ENCODE peak calls at places on chromosome 4, in ten cellular contexts. A is MM.1S; C is HCT116; S is lower lobe of right lung; D is left ventricle myocardium inferior; X is brain microvascular endothelial cell; I is ovary; R is mesendoderm; T is naive thymus-derived CD4-positive, alpha-beta T cell; L is dorsolateral prefrontal cortex. B is an unnamed sample.

GRCh38 chr4:84726356-84726755 is 143.4 kb downstream of the CDS1 start:
- DNase-seq in T (no peak), R (no peak), S (no peak), I (no peak), D (no peak), X (no peak), C (no peak), L (no peak), A (no peak), B (no peak)

GRCh38 chr4:143356493-143356892 is 19.8 kb downstream of the GAB1 start:
- DNase-seq in S (no peak), X (no peak), D (no peak), A (peak; percentile 89), C (no peak), L (no peak), T (no peak), R (no peak), I (no peak), B (no peak)

GRCh38 chr4:8132947-8133705 is 25.5 kb downstream of the ABLIM2 start:
- DNase-seq in A (no peak), D (no peak), X (no peak), T (no peak), S (no peak), I (no peak), C (no peak), R (no peak), L (no peak), B (no peak)

GRCh38 chr4:189785257-189785656 is 155.4 kb upstream of the FRG1 start:
- DNase-seq in R (peak; percentile 80), T (no peak), D (no peak), S (no peak), C (no peak), X (no peak), I (no peak), L (no peak), A (no peak), B (no peak)

GRCh38 chr4:31461425-31461824 is 741.3 kb downstream of the PCDH7 start:
- DNase-seq in L (no peak), T (no peak), I (no peak), S (no peak), D (no peak), R (no peak), C (peak; percentile 81), X (peak; percentile 48), A (no peak), B (no peak)

GRCh38 chr4:7647211-7647931 is 212.6 kb upstream of the PSAPL1 start:
- DNase-seq in D (no peak), L (no peak), A (no peak), R (no peak), S (peak; percentile 24), T (no peak), I (no peak), X (no peak), C (no peak), B (no peak)

GRCh38 chr4:176270669-176271068 is 1.6 kb upstream of the ASB5 start:
- DNase-seq in R (peak; percentile 80), I (no peak), A (no peak), C (peak; percentile 93), X (peak; percentile 98), D (no peak), T (no peak), L (no peak), S (no peak), B (peak; percentile 99)

GRCh38 chr4:125986307-125986706 is 671.6 kb downstream of the FAT4 start:
- DNase-seq in L (no peak), T (no peak), S (no peak), D (no peak), C (no peak), A (no peak), R (no peak), X (no peak), I (no peak), B (no peak)

GRCh38 chr4:6475492-6476020 is 3.1 kb upstream of the PPP2R2C start:
- DNase-seq in D (no peak), I (no peak), R (no peak), L (no peak), C (no peak), T (no peak), S (no peak), A (no peak), X (no peak), B (no peak)

GRCh38 chr4:24067781-24068193 is 177.9 kb upstream of the PPARGC1A start:
- DNase-seq in X (peak; percentile 38), R (peak; percentile 64), I (no peak), L (no peak), T (no peak), D (peak; percentile 16), C (no peak), A (no peak), S (no peak), B (peak; percentile 82)

GRCh38 chr4:127307996-127308395 is 324.8 kb upstream of the INTU start:
- DNase-seq in A (no peak), T (no peak), D (no peak), R (no peak), C (no peak), X (no peak), S (no peak), L (no peak), I (no peak), B (no peak)

GRCh38 chr4:141352775-141353544 is 132.3 kb downstream of the ZNF330 start:
- DNase-seq in I (no peak), D (no peak), R (peak; percentile 87), T (no peak), X (peak; percentile 40), S (no peak), A (no peak), L (no peak), C (no peak), B (peak; percentile 72)

GRCh38 chr4:153447175-153447887 is 18.8 kb upstream of the TMEM131L start:
- DNase-seq in C (no peak), T (no peak), A (no peak), S (no peak), R (no peak), D (no peak), X (no peak), L (no peak), I (no peak), B (peak; percentile 85)

GRCh38 chr4:185128272-185129119 is 14.6 kb upstream of the SLC25A4 start:
- DNase-seq in R (peak; percentile 82), X (no peak), T (no peak), D (peak; percentile 26), A (no peak), L (peak; percentile 63), I (peak; percentile 59), C (no peak), S (peak; percentile 57), B (no peak)
- H3K4me3 ChIP-seq in R (peak overlapping the region; percentile 62), X (peak overlapping the region; percentile 62), T (peak overlapping the region; percentile 49), D (peak overlapping the region; percentile 80), A (peak overlapping the region; percentile 54), L (peak overlapping the region; percentile 66), I (peak overlapping the region; percentile 76), C (no peak overlapping the region), S (peak overlapping the region; percentile 65), B (peak overlapping the region; percentile 57)

GRCh38 chr4:130559268-130559667 is 1463.3 kb downstream of the C4orf33 start:
- DNase-seq in S (no peak), L (no peak), X (no peak), T (no peak), R (no peak), A (no peak), I (no peak), C (no peak), D (no peak), B (no peak)

GRCh38 chr4:130568746-130569145 is 1472.8 kb downstream of the C4orf33 start:
- DNase-seq in X (no peak), C (no peak), T (no peak), R (peak; percentile 22), A (no peak), L (no peak), I (no peak), D (no peak), S (no peak), B (no peak)

GRCh38 chr4:130563891-130564418 is 1468.0 kb downstream of the C4orf33 start:
- DNase-seq in R (no peak), A (no peak), T (no peak), I (no peak), C (no peak), L (no peak), S (no peak), X (no peak), D (no peak), B (no peak)

DNA sequence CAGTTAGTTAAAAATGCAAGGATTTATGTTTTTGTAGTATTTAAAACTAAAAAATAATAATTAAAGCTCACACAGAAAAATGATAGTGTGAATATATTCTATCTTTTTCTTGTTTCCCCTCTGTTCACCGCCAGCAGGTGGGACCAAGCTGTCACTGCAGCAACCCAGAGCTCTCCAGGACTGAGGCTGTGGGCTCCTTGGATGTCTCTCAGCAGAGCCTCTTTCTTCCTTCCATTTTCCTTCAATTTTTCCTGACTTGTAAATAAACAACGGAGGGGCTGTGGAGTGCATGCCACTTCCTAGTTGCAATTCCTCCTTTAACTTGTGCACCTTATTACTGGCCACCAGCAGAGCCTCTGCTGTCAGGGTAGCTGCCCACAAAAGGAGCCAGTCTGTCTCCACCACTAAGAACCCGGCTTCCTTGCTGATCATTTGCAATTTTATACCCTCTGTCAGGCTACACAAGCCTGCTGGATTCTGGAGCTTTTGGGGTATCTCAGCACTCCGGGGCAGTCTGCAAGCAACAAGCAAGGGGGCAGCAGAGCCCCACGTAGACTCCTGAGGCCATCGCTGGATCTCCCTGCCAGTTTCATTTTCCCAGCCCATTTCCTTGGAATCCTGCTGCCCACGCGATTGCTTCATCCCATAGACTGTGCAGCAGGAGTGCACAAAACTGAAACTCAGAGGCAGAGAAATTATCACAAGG is 1467.4 kb downstream of the C4orf33 start:
- DNase-seq in S (no peak), A (peak; percentile 26), L (peak; percentile 43), C (peak; percentile 66), D (peak; percentile 20), R (peak; percentile 80), T (no peak), X (peak; percentile 70), I (no peak), B (peak; percentile 58)
- H3K4me3 ChIP-seq in S (peak overlapping the region; percentile 30), A (peak overlapping the region; percentile 29), L (peak overlapping the region; percentile 27), C (peak overlapping the region; percentile 36), D (peak overlapping the region; percentile 39), R (no peak overlapping the region), T (no peak overlapping the region), X (peak overlapping the region; percentile 47), I (no peak overlapping the region), B (peak overlapping the region; percentile 29)

GRCh38 chr4:145271194-145271593 is 90.8 kb upstream of the OTUD4 start:
- DNase-seq in R (peak; percentile 5), C (no peak), T (no peak), I (no peak), X (no peak), A (no peak), D (no peak), S (no peak), L (no peak), B (no peak)

DNA sequence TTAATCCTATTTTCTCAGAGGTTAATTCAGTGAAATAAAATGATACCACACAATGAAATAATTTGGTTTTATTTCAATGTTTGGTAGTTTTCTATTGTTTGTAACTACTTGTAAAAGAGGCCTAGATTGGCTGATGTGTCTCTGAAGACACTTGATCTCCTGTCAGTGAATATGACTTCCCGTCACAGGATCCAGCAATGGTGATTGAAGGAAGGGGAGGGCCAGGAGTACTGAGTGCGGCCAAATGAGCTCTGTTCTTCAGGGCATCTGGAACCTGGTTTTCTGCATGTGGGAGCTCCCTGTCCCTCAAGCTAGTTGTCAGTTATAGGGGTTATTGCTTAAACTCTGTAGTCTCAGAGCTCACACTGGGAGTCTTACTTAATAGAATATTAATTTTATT is 86.5 kb upstream of the OTUD4 start:
- DNase-seq in C (no peak), D (no peak), L (no peak), A (no peak), X (no peak), T (no peak), S (no peak), R (no peak), I (no peak), B (no peak)
- H3K4me3 ChIP-seq in C (no peak overlapping the region), D (no peak overlapping the region), L (no peak overlapping the region), A (no peak overlapping the region), X (no peak overlapping the region), T (no peak overlapping the region), S (no peak overlapping the region), R (no peak overlapping the region), I (no peak overlapping the region), B (no peak overlapping the region)

GRCh38 chr4:113978105-113978504 is 1.3 kb downstream of the ARSJ start:
- DNase-seq in S (no peak), C (no peak), D (no peak), A (no peak), R (no peak), I (no peak), L (no peak), T (no peak), X (no peak), B (no peak)
- H3K4me3 ChIP-seq in S (peak overlapping the region; percentile 64), C (no peak overlapping the region), D (peak overlapping the region; percentile 70), A (no peak overlapping the region), R (no peak overlapping the region), I (peak overlapping the region; percentile 50), L (peak overlapping the region; percentile 56), T (no peak overlapping the region), X (peak overlapping the region; percentile 72), B (peak overlapping the region; percentile 79)